ENCODE peak calls at places on chromosomes 12 and 14, in eight cellular contexts. One of them, this sample, is unnamed.

GRCh38 chr12:132285991-132286681 is 43.3 kb downstream of the GALNT9 start:
- DNase-seq in left ventricle myocardium inferior: peak
- DNase-seq in mucosa of descending colon: peak
- DNase-seq in germinal center: no peak
- DNase-seq in glomerular endothelial cell: no peak
- DNase-seq in Right ventricle myocardium superior: peak
- DNase-seq in anterior cingulate cortex: no peak
- DNase-seq in ELF-1: no peak
- DNase-seq in this sample: no peak

GRCh38 chr14:23052182-23052623 is 5.1 kb downstream of the CDH24 start:
- DNase-seq in left ventricle myocardium inferior: no peak
- DNase-seq in mucosa of descending colon: no peak
- DNase-seq in germinal center: no peak
- DNase-seq in glomerular endothelial cell: no peak
- DNase-seq in Right ventricle myocardium superior: no peak
- DNase-seq in anterior cingulate cortex: no peak
- DNase-seq in ELF-1: peak
- DNase-seq in this sample: no peak

GRCh38 chr12:127306604-127307215 is 960.3 kb upstream of the TMEM132C start:
- DNase-seq in left ventricle myocardium inferior: no peak
- DNase-seq in mucosa of descending colon: no peak
- DNase-seq in germinal center: no peak
- DNase-seq in glomerular endothelial cell: no peak
- DNase-seq in Right ventricle myocardium superior: no peak
- DNase-seq in anterior cingulate cortex: no peak
- DNase-seq in ELF-1: no peak
- DNase-seq in this sample: no peak

GRCh38 chr12:132904718-132905328 is 17.4 kb upstream of the CHFR start:
- DNase-seq in left ventricle myocardium inferior: peak
- DNase-seq in mucosa of descending colon: peak
- DNase-seq in germinal center: peak
- DNase-seq in glomerular endothelial cell: no peak
- DNase-seq in Right ventricle myocardium superior: peak
- DNase-seq in anterior cingulate cortex: peak
- DNase-seq in ELF-1: peak
- DNase-seq in this sample: peak

GRCh38 chr14:23829736-23830474 is 123.7 kb upstream of the DHRS4 start:
- DNase-seq in left ventricle myocardium inferior: no peak
- DNase-seq in mucosa of descending colon: no peak
- DNase-seq in germinal center: no peak
- DNase-seq in glomerular endothelial cell: peak
- DNase-seq in Right ventricle myocardium superior: no peak
- DNase-seq in anterior cingulate cortex: no peak
- DNase-seq in ELF-1: no peak
- DNase-seq in this sample: no peak

GRCh38 chr14:80434574-80435321 is 223.4 kb upstream of the DIO2 start:
- DNase-seq in left ventricle myocardium inferior: no peak
- DNase-seq in mucosa of descending colon: no peak
- DNase-seq in germinal center: no peak
- DNase-seq in glomerular endothelial cell: no peak
- DNase-seq in Right ventricle myocardium superior: no peak
- DNase-seq in anterior cingulate cortex: no peak
- DNase-seq in ELF-1: peak
- DNase-seq in this sample: no peak

GRCh38 chr14:59869381-59870255 is 958 bp downstream of the RTN1 start:
- DNase-seq in left ventricle myocardium inferior: no peak
- DNase-seq in mucosa of descending colon: no peak
- DNase-seq in germinal center: no peak
- DNase-seq in glomerular endothelial cell: no peak
- DNase-seq in Right ventricle myocardium superior: no peak
- DNase-seq in anterior cingulate cortex: no peak
- DNase-seq in ELF-1: peak
- DNase-seq in this sample: no peak

GRCh38 chr12:32367381-32367780 is 32.0 kb upstream of the FGD4 start:
- DNase-seq in left ventricle myocardium inferior: no peak
- DNase-seq in mucosa of descending colon: no peak
- DNase-seq in germinal center: no peak
- DNase-seq in glomerular endothelial cell: no peak
- DNase-seq in Right ventricle myocardium superior: no peak
- DNase-seq in anterior cingulate cortex: no peak
- DNase-seq in ELF-1: no peak
- DNase-seq in this sample: no peak

GRCh38 chr14:63492391-63492790 is 50.8 kb downstream of the PPP2R5E start:
- DNase-seq in left ventricle myocardium inferior: no peak
- DNase-seq in mucosa of descending colon: no peak
- DNase-seq in germinal center: no peak
- DNase-seq in glomerular endothelial cell: no peak
- DNase-seq in Right ventricle myocardium superior: no peak
- DNase-seq in anterior cingulate cortex: no peak
- DNase-seq in ELF-1: no peak
- DNase-seq in this sample: no peak

GRCh38 chr14:67240168-67240932 is 885 bp upstream of the PALS1 start:
- DNase-seq in left ventricle myocardium inferior: peak
- DNase-seq in mucosa of descending colon: peak
- DNase-seq in germinal center: peak
- DNase-seq in glomerular endothelial cell: no peak
- DNase-seq in Right ventricle myocardium superior: peak
- DNase-seq in anterior cingulate cortex: peak
- DNase-seq in ELF-1: peak
- DNase-seq in this sample: no peak

GRCh38 chr12:65631621-65632111 is 192.6 kb upstream of the HMGA2 start:
- DNase-seq in left ventricle myocardium inferior: no peak
- DNase-seq in mucosa of descending colon: no peak
- DNase-seq in germinal center: no peak
- DNase-seq in glomerular endothelial cell: peak
- DNase-seq in Right ventricle myocardium superior: no peak
- DNase-seq in anterior cingulate cortex: no peak
- DNase-seq in ELF-1: no peak
- DNase-seq in this sample: no peak

GRCh38 chr12:128089961-128090360 is 177.0 kb upstream of the TMEM132C start:
- DNase-seq in left ventricle myocardium inferior: no peak
- DNase-seq in mucosa of descending colon: no peak
- DNase-seq in germinal center: no peak
- DNase-seq in glomerular endothelial cell: no peak
- DNase-seq in Right ventricle myocardium superior: no peak
- DNase-seq in anterior cingulate cortex: no peak
- DNase-seq in ELF-1: no peak
- DNase-seq in this sample: no peak

GRCh38 chr14:104694991-104695659 is 5.7 kb downstream of the INF2 start:
- DNase-seq in left ventricle myocardium inferior: peak
- DNase-seq in mucosa of descending colon: no peak
- DNase-seq in germinal center: no peak
- DNase-seq in glomerular endothelial cell: no peak
- DNase-seq in Right ventricle myocardium superior: peak
- DNase-seq in anterior cingulate cortex: no peak
- DNase-seq in ELF-1: no peak
- DNase-seq in this sample: no peak

GRCh38 chr14:91140672-91141071 is 26.8 kb downstream of the DGLUCY start:
- DNase-seq in left ventricle myocardium inferior: no peak
- DNase-seq in mucosa of descending colon: no peak
- DNase-seq in germinal center: no peak
- DNase-seq in glomerular endothelial cell: no peak
- DNase-seq in Right ventricle myocardium superior: no peak
- DNase-seq in anterior cingulate cortex: no peak
- DNase-seq in ELF-1: peak
- DNase-seq in this sample: peak

GRCh38 chr12:67161322-67161918 is 107.7 kb upstream of the CAND1 start:
- DNase-seq in left ventricle myocardium inferior: no peak
- DNase-seq in mucosa of descending colon: no peak
- DNase-seq in germinal center: peak
- DNase-seq in glomerular endothelial cell: no peak
- DNase-seq in Right ventricle myocardium superior: no peak
- DNase-seq in anterior cingulate cortex: no peak
- DNase-seq in ELF-1: no peak
- DNase-seq in this sample: peak

GRCh38 chr12:76449572-76449971 is 101.4 kb upstream of the BBS10 start:
- DNase-seq in left ventricle myocardium inferior: no peak
- DNase-seq in mucosa of descending colon: no peak
- DNase-seq in germinal center: no peak
- DNase-seq in glomerular endothelial cell: no peak
- DNase-seq in Right ventricle myocardium superior: no peak
- DNase-seq in anterior cingulate cortex: no peak
- DNase-seq in ELF-1: no peak
- DNase-seq in this sample: no peak

GRCh38 chr12:1197264-1198018 is 206.4 kb downstream of the ERC1 start:
- DNase-seq in left ventricle myocardium inferior: no peak
- DNase-seq in mucosa of descending colon: no peak
- DNase-seq in germinal center: no peak
- DNase-seq in glomerular endothelial cell: no peak
- DNase-seq in Right ventricle myocardium superior: no peak
- DNase-seq in anterior cingulate cortex: no peak
- DNase-seq in ELF-1: no peak
- DNase-seq in this sample: no peak

GRCh38 chr12:49776858-49777257 is 35.5 kb downstream of the TMBIM6 start:
- DNase-seq in left ventricle myocardium inferior: no peak
- DNase-seq in mucosa of descending colon: no peak
- DNase-seq in germinal center: no peak
- DNase-seq in glomerular endothelial cell: no peak
- DNase-seq in Right ventricle myocardium superior: no peak
- DNase-seq in anterior cingulate cortex: no peak
- DNase-seq in ELF-1: no peak
- DNase-seq in this sample: no peak

GRCh38 chr14:89283327-89284060 is 133.5 kb downstream of the FOXN3 start:
- DNase-seq in left ventricle myocardium inferior: no peak
- DNase-seq in mucosa of descending colon: no peak
- DNase-seq in germinal center: no peak
- DNase-seq in glomerular endothelial cell: no peak
- DNase-seq in Right ventricle myocardium superior: no peak
- DNase-seq in anterior cingulate cortex: no peak
- DNase-seq in ELF-1: no peak
- DNase-seq in this sample: no peak

GRCh38 chr12:56724660-56724988 is 475 bp downstream of the NACA start:
- DNase-seq in left ventricle myocardium inferior: no peak
- DNase-seq in mucosa of descending colon: no peak
- DNase-seq in germinal center: no peak
- DNase-seq in glomerular endothelial cell: no peak
- DNase-seq in Right ventricle myocardium superior: no peak
- DNase-seq in anterior cingulate cortex: no peak
- DNase-seq in ELF-1: no peak
- DNase-seq in this sample: no peak

GRCh38 chr14:55581011-55581806 is 1.2 kb downstream of the KTN1 start:
- DNase-seq in left ventricle myocardium inferior: peak
- DNase-seq in mucosa of descending colon: peak
- DNase-seq in germinal center: peak
- DNase-seq in glomerular endothelial cell: no peak
- DNase-seq in Right ventricle myocardium superior: peak
- DNase-seq in anterior cingulate cortex: peak
- DNase-seq in ELF-1: peak
- DNase-seq in this sample: no peak

GRCh38 chr12:132807295-132808222 is 21.1 kb downstream of the GOLGA3 start:
- DNase-seq in left ventricle myocardium inferior: no peak
- DNase-seq in mucosa of descending colon: no peak
- DNase-seq in germinal center: no peak
- DNase-seq in glomerular endothelial cell: no peak
- DNase-seq in Right ventricle myocardium superior: no peak
- DNase-seq in anterior cingulate cortex: peak
- DNase-seq in ELF-1: peak
- DNase-seq in this sample: no peak

GRCh38 chr12:106629797-106630669 is 47.2 kb downstream of the RFX4 start:
- DNase-seq in left ventricle myocardium inferior: no peak
- DNase-seq in mucosa of descending colon: no peak
- DNase-seq in germinal center: no peak
- DNase-seq in glomerular endothelial cell: no peak
- DNase-seq in Right ventricle myocardium superior: no peak
- DNase-seq in anterior cingulate cortex: peak
- DNase-seq in ELF-1: no peak
- DNase-seq in this sample: no peak

GRCh38 chr12:126309278-126309677 is 1244.0 kb downstream of the AACS start:
- DNase-seq in left ventricle myocardium inferior: no peak
- DNase-seq in mucosa of descending colon: no peak
- DNase-seq in germinal center: no peak
- DNase-seq in glomerular endothelial cell: no peak
- DNase-seq in Right ventricle myocardium superior: no peak
- DNase-seq in anterior cingulate cortex: no peak
- DNase-seq in ELF-1: no peak
- DNase-seq in this sample: no peak

GRCh38 chr12:122250047-122250446 is 16.2 kb downstream of the VPS33A start:
- DNase-seq in left ventricle myocardium inferior: no peak
- DNase-seq in mucosa of descending colon: no peak
- DNase-seq in germinal center: no peak
- DNase-seq in glomerular endothelial cell: no peak
- DNase-seq in Right ventricle myocardium superior: no peak
- DNase-seq in anterior cingulate cortex: no peak
- DNase-seq in ELF-1: no peak
- DNase-seq in this sample: no peak

GRCh38 chr12:109461846-109462766 is 15.0 kb downstream of the KCTD10 start:
- DNase-seq in left ventricle myocardium inferior: peak
- DNase-seq in mucosa of descending colon: peak
- DNase-seq in germinal center: no peak
- DNase-seq in glomerular endothelial cell: no peak
- DNase-seq in Right ventricle myocardium superior: peak
- DNase-seq in anterior cingulate cortex: no peak
- DNase-seq in ELF-1: peak
- DNase-seq in this sample: no peak

GRCh38 chr14:20262642-20263128 is 23.6 kb downstream of the OR11H4 start:
- DNase-seq in left ventricle myocardium inferior: no peak
- DNase-seq in mucosa of descending colon: no peak
- DNase-seq in germinal center: no peak
- DNase-seq in glomerular endothelial cell: no peak
- DNase-seq in Right ventricle myocardium superior: no peak
- DNase-seq in anterior cingulate cortex: no peak
- DNase-seq in ELF-1: peak
- DNase-seq in this sample: no peak

GRCh38 chr14:72000907-72001306 is 68.7 kb downstream of the RGS6 start:
- DNase-seq in left ventricle myocardium inferior: peak
- DNase-seq in mucosa of descending colon: no peak
- DNase-seq in germinal center: no peak
- DNase-seq in glomerular endothelial cell: no peak
- DNase-seq in Right ventricle myocardium superior: peak
- DNase-seq in anterior cingulate cortex: peak
- DNase-seq in ELF-1: no peak
- DNase-seq in this sample: no peak

GRCh38 chr12:95605087-95605486 is 53.8 kb upstream of the USP44 start:
- DNase-seq in left ventricle myocardium inferior: no peak
- DNase-seq in mucosa of descending colon: no peak
- DNase-seq in germinal center: no peak
- DNase-seq in glomerular endothelial cell: no peak
- DNase-seq in Right ventricle myocardium superior: no peak
- DNase-seq in anterior cingulate cortex: no peak
- DNase-seq in ELF-1: no peak
- DNase-seq in this sample: no peak

GRCh38 chr12:93526786-93527428 is 45.6 kb upstream of the SOCS2 start:
- DNase-seq in left ventricle myocardium inferior: no peak
- DNase-seq in mucosa of descending colon: no peak
- DNase-seq in germinal center: no peak
- DNase-seq in glomerular endothelial cell: peak
- DNase-seq in Right ventricle myocardium superior: no peak
- DNase-seq in anterior cingulate cortex: no peak
- DNase-seq in ELF-1: peak
- DNase-seq in this sample: no peak

GRCh38 chr12:29771165-29771564 is 12.6 kb downstream of the TMTC1 start:
- DNase-seq in left ventricle myocardium inferior: no peak
- DNase-seq in mucosa of descending colon: no peak
- DNase-seq in germinal center: no peak
- DNase-seq in glomerular endothelial cell: no peak
- DNase-seq in Right ventricle myocardium superior: no peak
- DNase-seq in anterior cingulate cortex: no peak
- DNase-seq in ELF-1: no peak
- DNase-seq in this sample: no peak

GRCh38 chr12:26838888-26839416 is 6.0 kb upstream of the ITPR2 start:
- DNase-seq in left ventricle myocardium inferior: no peak
- DNase-seq in mucosa of descending colon: no peak
- DNase-seq in germinal center: no peak
- DNase-seq in glomerular endothelial cell: no peak
- DNase-seq in Right ventricle myocardium superior: no peak
- DNase-seq in anterior cingulate cortex: no peak
- DNase-seq in ELF-1: no peak
- DNase-seq in this sample: no peak

GRCh38 chr12:131604146-131604844 is 106.6 kb upstream of the SFSWAP start:
- DNase-seq in left ventricle myocardium inferior: no peak
- DNase-seq in mucosa of descending colon: peak
- DNase-seq in germinal center: no peak
- DNase-seq in glomerular endothelial cell: no peak
- DNase-seq in Right ventricle myocardium superior: peak
- DNase-seq in anterior cingulate cortex: peak
- DNase-seq in ELF-1: no peak
- DNase-seq in this sample: no peak

GRCh38 chr12:53844989-53845836 is 93.4 kb upstream of the HOXC13 start:
- DNase-seq in left ventricle myocardium inferior: no peak
- DNase-seq in mucosa of descending colon: no peak
- DNase-seq in germinal center: no peak
- DNase-seq in glomerular endothelial cell: no peak
- DNase-seq in Right ventricle myocardium superior: no peak
- DNase-seq in anterior cingulate cortex: no peak
- DNase-seq in ELF-1: peak
- DNase-seq in this sample: no peak

This sample was measured in NT2/D1.